ENCODE peak calls at places on chromosomes 1 and 21, in four cellular contexts. O is K562, S is H1, E is SK-N-SH. L is an unnamed sample.

GRCh38 chr1:54367613-54368012 is 38.6 kb downstream of the SSBP3 start:
- DNase-seq in O (no peak), S (no peak), E (no peak), L (no peak)

GRCh38 chr1:113012149-113012548 is 56.2 kb upstream of the SLC16A1 start:
- DNase-seq in O (no peak), S (no peak), E (no peak), L (no peak)

GRCh38 chr1:200877839-200878551 is 5.2 kb downstream of the GPR25 start:
- DNase-seq in O (no peak), S (no peak), E (no peak), L (no peak)

GRCh38 chr1:203880606-203881005 is 19.2 kb downstream of the SNRPE start:
- DNase-seq in O (no peak), S (no peak), E (no peak), L (no peak)

GRCh38 chr1:41859686-41860085 is 59.0 kb downstream of the HIVEP3 start:
- DNase-seq in O (no peak), S (no peak), E (no peak), L (no peak)

GRCh38 chr1:34547043-34547674 is 207.7 kb upstream of the GJB5 start:
- DNase-seq in O (peak), S (peak), E (peak), L (peak)

GRCh38 chr1:162197615-162198497 is 128.4 kb downstream of the NOS1AP start:
- DNase-seq in O (no peak), S (no peak), E (no peak), L (peak)

GRCh38 chr21:37006521-37007291 is at the start of gene RIPPLY3:
- DNase-seq in O (no peak), S (no peak), E (peak), L (peak)

GRCh38 chr1:8333246-8333987 is 15.5 kb downstream of the SLC45A1 start:
- DNase-seq in O (no peak), S (no peak), E (no peak), L (no peak)

GRCh38 chr1:47023268-47024137 is at the start of gene CYP4X1:
- DNase-seq in O (no peak), S (peak), E (peak), L (peak)

GRCh38 chr1:25137106-25137505 is 95.2 kb downstream of the SYF2 start:
- DNase-seq in O (no peak), S (no peak), E (no peak), L (no peak)

GRCh38 chr1:153903841-153904455 is 18.8 kb downstream of the GATAD2B start:
- DNase-seq in O (no peak), S (no peak), E (no peak), L (no peak)

GRCh38 chr1:201279313-201279712 is 4.0 kb upstream of the PKP1 start:
- DNase-seq in O (no peak), S (no peak), E (no peak), L (no peak)

GRCh38 chr1:100391675-100392074 is 39.4 kb downstream of the CDC14A start:
- DNase-seq in O (no peak), S (no peak), E (no peak), L (no peak)

GRCh38 chr1:178572604-178573003 is 59.7 kb downstream of the TEX35 start:
- DNase-seq in O (no peak), S (no peak), E (no peak), L (no peak)

GRCh38 chr1:160207751-160208150 is 2.6 kb downstream of the PEA15 start:
- DNase-seq in O (no peak), S (no peak), E (no peak), L (no peak)

GRCh38 chr1:64041366-64042131 is 161.9 kb upstream of the UBE2U start:
- DNase-seq in O (no peak), S (no peak), E (no peak), L (no peak)

GRCh38 chr1:2208309-2209239 is 14.0 kb upstream of the FAAP20 start:
- DNase-seq in O (no peak), S (no peak), E (no peak), L (no peak)

GRCh38 chr1:114008352-114009041 is 29.2 kb downstream of the OLFML3 start:
- DNase-seq in O (no peak), S (no peak), E (no peak), L (no peak)

GRCh38 chr1:33167650-33168447 is 14.0 kb downstream of the TRIM62 start:
- DNase-seq in O (no peak), S (no peak), E (no peak), L (no peak)

GRCh38 chr21:30426732-30427131 is 1.0 kb upstream of the KRTAP13-3 start:
- DNase-seq in O (no peak), S (peak), E (no peak), L (peak)

GRCh38 chr1:52572387-52572786 is 19.5 kb upstream of the TUT4 start:
- DNase-seq in O (no peak), S (no peak), E (no peak), L (no peak)

GRCh38 chr1:52579415-52579814 is 22.8 kb upstream of the GPX7 start:
- DNase-seq in O (no peak), S (no peak), E (no peak), L (no peak)

GRCh38 chr1:52571783-52572182 is 18.9 kb upstream of the TUT4 start:
- DNase-seq in O (peak), S (no peak), E (no peak), L (no peak)

GRCh38 chr1:52576074-52576473 is 23.2 kb upstream of the TUT4 start:
- DNase-seq in O (no peak), S (no peak), E (no peak), L (no peak)

DNA sequence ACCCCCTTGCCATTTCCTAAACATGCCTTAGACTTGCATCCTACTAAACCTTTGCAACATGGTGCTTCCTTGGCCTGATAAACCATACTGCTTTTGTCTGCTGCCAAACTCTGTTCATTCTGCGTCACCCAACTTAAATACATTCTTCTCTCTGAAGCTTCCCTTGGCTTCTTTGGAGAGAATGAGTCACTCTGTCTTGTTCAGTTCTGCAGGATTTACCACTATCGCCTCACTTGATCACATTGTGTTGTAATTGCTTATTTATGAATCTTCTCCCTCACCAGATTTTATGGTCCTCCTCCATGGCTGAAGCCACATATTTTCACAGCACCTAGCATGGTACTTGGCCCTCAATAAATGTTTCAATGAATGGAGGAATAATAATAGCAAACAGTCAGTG is 21.7 kb upstream of the TUT4 start:
- DNase-seq in O (peak), S (no peak), E (no peak), L (no peak)
- TF ChIP-seq TEAD4 in O (no peak), S (no peak), E (peak), L (no peak)

GRCh38 chr1:4585216-4585615 is 69.2 kb upstream of the AJAP1 start:
- DNase-seq in O (peak), S (no peak), E (peak), L (peak)
- TF ChIP-seq TEAD4 in O (no peak), S (no peak), E (no peak), L (no peak)

GRCh38 chr1:194538453-194538852 is 1352.0 kb upstream of the B3GALT2 start:
- DNase-seq in O (no peak), S (no peak), E (no peak), L (no peak)

GRCh38 chr1:194548071-194548470 is 1361.7 kb upstream of the B3GALT2 start:
- DNase-seq in O (no peak), S (no peak), E (no peak), L (no peak)

DNA sequence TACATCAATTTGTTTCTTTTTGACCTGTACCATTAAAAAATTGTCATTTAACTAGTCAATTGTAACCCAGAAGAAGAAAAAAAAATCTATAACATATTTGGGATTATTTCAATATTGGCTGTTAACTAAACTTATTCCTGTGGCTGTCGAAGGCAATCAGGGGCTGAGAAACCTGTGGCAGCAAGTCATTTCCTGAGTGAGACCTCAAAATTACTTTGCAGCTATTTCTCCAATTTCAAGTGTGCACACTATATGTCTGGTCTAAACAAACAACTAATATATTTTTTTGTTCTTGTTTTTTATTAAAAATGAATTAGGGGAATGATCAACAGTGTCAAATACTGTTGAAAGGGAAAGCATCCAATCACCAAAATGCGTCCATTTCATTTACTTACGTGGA is 1357.6 kb upstream of the B3GALT2 start:
- DNase-seq in O (no peak), S (no peak), E (no peak), L (no peak)
- TF ChIP-seq TEAD4 in O (no peak), S (no peak), E (no peak), L (no peak)

DNA sequence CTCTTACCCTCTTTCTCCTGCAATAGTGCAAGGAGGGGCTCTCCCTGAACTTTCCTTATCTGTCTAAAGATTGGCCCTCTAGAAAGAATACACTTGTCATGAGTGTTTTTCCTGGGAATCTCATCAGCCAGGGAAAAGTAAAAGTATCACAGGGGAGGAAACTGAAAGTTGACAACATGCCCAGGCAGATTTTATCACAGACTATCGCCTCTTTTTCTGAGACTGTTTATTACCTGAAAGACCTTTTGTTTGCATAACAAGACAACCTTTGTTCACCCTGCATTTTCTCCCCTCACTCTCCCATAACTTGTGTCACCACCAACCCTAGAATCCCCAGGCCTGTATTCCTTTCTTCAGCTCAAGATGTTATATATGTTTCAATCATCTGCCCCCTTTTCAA is 794.7 kb upstream of the ADAMTS5 start:
- DNase-seq in O (no peak), S (no peak), E (no peak), L (no peak)
- TF ChIP-seq TEAD4 in O (no peak), S (no peak), E (no peak), L (no peak)

GRCh38 chr1:29679828-29680558 is 443.7 kb downstream of the PTPRU start:
- DNase-seq in O (no peak), S (no peak), E (no peak), L (no peak)

GRCh38 chr1:29684141-29684540 is 447.8 kb downstream of the PTPRU start:
- DNase-seq in O (no peak), S (no peak), E (no peak), L (no peak)

GRCh38 chr1:29682918-29683314 is 446.6 kb downstream of the PTPRU start:
- DNase-seq in O (no peak), S (no peak), E (peak), L (no peak)

GRCh38 chr1:29683472-29683871 is 447.1 kb downstream of the PTPRU start:
- DNase-seq in O (no peak), S (no peak), E (no peak), L (no peak)

DNA sequence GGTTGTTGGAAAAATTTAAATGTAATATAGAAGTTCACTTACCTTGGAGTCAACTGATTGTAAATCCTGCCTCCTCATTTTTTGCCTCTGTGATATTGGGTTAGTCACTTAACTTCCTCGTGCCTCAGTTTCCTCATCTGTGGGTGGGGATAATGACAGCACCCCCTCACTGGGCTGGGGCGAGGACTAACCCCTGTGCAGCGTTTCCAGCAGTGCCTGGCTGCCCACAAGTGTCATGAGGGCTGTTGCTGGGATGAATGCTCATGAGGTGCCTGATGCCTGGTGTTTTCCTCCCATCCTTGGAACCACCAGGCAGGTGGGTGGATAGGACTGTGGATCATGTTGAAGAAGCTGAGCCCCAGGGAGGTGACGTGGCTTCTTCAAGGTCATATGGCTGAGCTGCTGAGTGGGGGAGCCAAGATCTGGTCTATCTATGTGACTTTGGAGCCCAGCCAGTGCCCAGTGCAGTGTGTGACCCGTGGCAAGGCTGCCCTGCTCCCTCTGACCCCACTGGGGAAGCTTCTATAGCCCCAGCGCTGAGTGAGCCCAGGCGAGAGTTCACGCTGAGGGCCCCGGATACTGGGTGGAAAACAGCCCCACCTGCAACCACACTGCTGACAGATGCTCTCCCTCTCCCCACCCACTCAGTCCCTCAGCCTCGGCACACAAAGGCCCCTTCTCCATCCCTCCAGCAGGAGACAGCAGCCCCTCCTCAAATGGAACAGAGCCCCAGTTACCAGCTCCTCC is 446.0 kb downstream of the PTPRU start:
- DNase-seq in O (no peak), S (no peak), E (peak), L (no peak)
- TF ChIP-seq TEAD4 in O (no peak), S (no peak), E (no peak), L (no peak)